ENCODE peak calls at places on chromosomes 6 and 20, in ten cellular contexts. R, W, J, Y, C, N, Z, I, U and E are unnamed samples.

GRCh38 chr6:34447381-34447780 is 18.5 kb upstream of the PACSIN1 start:
- DNase-seq in C (no peak), Y (no peak), R (no peak), W (no peak), J (no peak), N (no peak), I (no peak), U (no peak), Z (no peak), E (no peak)

GRCh38 chr6:134663800-134664535 is 285.9 kb downstream of the ALDH8A1 start:
- DNase-seq in Z (no peak), W (no peak), N (no peak), I (peak), Y (no peak), U (no peak), C (no peak), R (no peak), J (no peak), E (no peak)

GRCh38 chr6:17013701-17014100 is 88.1 kb upstream of the STMND1 start:
- DNase-seq in R (no peak), Z (no peak), J (no peak), U (no peak), I (peak), C (no peak), W (peak), N (peak), Y (peak), E (no peak)

GRCh38 chr20:62192635-62193034 is 9.8 kb downstream of the MTG2 start:
- DNase-seq in I (no peak), Y (no peak), J (no peak), R (no peak), N (no peak), C (no peak), W (no peak), Z (no peak), U (no peak), E (no peak)

GRCh38 chr20:21554985-21555384 is 41.1 kb upstream of the NKX2-2 start:
- DNase-seq in I (no peak), N (no peak), W (no peak), Y (no peak), R (no peak), Z (no peak), U (no peak), J (no peak), C (peak), E (no peak)

GRCh38 chr6:124977067-124977908 is 15.1 kb downstream of the RNF217 start:
- DNase-seq in U (no peak), N (peak), J (no peak), C (no peak), Z (no peak), Y (no peak), W (no peak), I (peak), R (no peak), E (no peak)

GRCh38 chr6:137678451-137678850 is 184.3 kb upstream of the OLIG3 start:
- DNase-seq in J (no peak), N (no peak), R (no peak), Z (no peak), C (no peak), Y (no peak), W (no peak), U (no peak), I (no peak), E (no peak)

GRCh38 chr20:634526-634925 is 18.5 kb downstream of the SRXN1 start:
- DNase-seq in C (peak), Z (no peak), W (no peak), J (no peak), N (no peak), I (no peak), R (no peak), Y (no peak), U (no peak), E (no peak)

GRCh38 chr20:277496-277781 is 13.1 kb downstream of the C20orf96 start:
- DNase-seq in Y (no peak), R (no peak), W (no peak), C (no peak), Z (no peak), U (no peak), J (no peak), I (no peak), N (no peak), E (no peak)

GRCh38 chr6:19354181-19354580 is 483.0 kb upstream of the ID4 start:
- DNase-seq in I (no peak), W (no peak), R (no peak), J (no peak), Z (no peak), U (no peak), N (no peak), Y (peak), C (no peak), E (no peak)

GRCh38 chr6:142446576-142446975 is 144.8 kb downstream of the ADGRG6 start:
- DNase-seq in J (no peak), R (no peak), Z (no peak), I (no peak), U (no peak), N (no peak), Y (no peak), W (no peak), C (no peak), E (no peak)

GRCh38 chr20:32777177-32777956 is 15.2 kb downstream of the DNMT3B start:
- DNase-seq in N (no peak), Y (no peak), Z (no peak), U (no peak), W (no peak), C (no peak), R (no peak), I (no peak), J (no peak), E (no peak)

GRCh38 chr6:125346926-125347563 is 45.3 kb upstream of the HDDC2 start:
- DNase-seq in J (no peak), N (no peak), Y (no peak), C (no peak), I (no peak), Z (no peak), W (no peak), R (no peak), U (no peak), E (no peak)

GRCh38 chr6:126701799-126702198 is 361.9 kb downstream of the CENPW start:
- DNase-seq in N (no peak), I (peak), C (no peak), Y (no peak), R (no peak), W (no peak), J (no peak), U (no peak), Z (no peak), E (no peak)

GRCh38 chr6:73964455-73964854 is 268.5 kb downstream of the CD109 start:
- DNase-seq in U (no peak), J (no peak), Z (no peak), Y (no peak), N (no peak), R (no peak), W (no peak), C (no peak), I (no peak), E (no peak)

GRCh38 chr6:157305676-157306653 is 17.4 kb downstream of the TMEM242 start:
- DNase-seq in J (no peak), Y (no peak), Z (no peak), R (no peak), W (peak), I (no peak), U (no peak), C (no peak), N (no peak), E (no peak)

GRCh38 chr6:106490030-106490429 is 129.5 kb downstream of the CRYBG1 start:
- DNase-seq in W (no peak), I (no peak), R (no peak), Z (no peak), N (peak), J (no peak), Y (no peak), C (no peak), U (no peak), E (no peak)

GRCh38 chr20:53959849-53960585 is 110.4 kb downstream of the BCAS1 start:
- DNase-seq in W (no peak), Z (no peak), U (peak), C (no peak), N (peak), Y (peak), R (no peak), J (no peak), I (peak), E (no peak)

GRCh38 chr6:53524455-53524815 is 20.5 kb downstream of the GCLC start:
- DNase-seq in Y (no peak), C (no peak), Z (no peak), J (no peak), W (peak), N (peak), R (no peak), I (peak), U (peak), E (no peak)

GRCh38 chr6:215335-216034 is 76.8 kb upstream of the DUSP22 start:
- DNase-seq in U (no peak), Y (no peak), J (no peak), Z (no peak), I (no peak), W (peak), C (no peak), R (peak), N (peak), E (no peak)

GRCh38 chr6:41939091-41939847 is 2.3 kb downstream of the CCND3 start:
- DNase-seq in N (no peak), I (peak), W (no peak), Z (no peak), U (no peak), J (no peak), C (peak), Y (no peak), R (no peak), E (peak)

GRCh38 chr6:48835421-48835958 is 627.6 kb downstream of the MMUT start:
- DNase-seq in Y (no peak), N (no peak), I (peak), Z (no peak), R (no peak), J (no peak), W (peak), U (no peak), C (no peak), E (no peak)

GRCh38 chr6:106997392-106998257 is 23.1 kb upstream of the CD24 start:
- DNase-seq in U (peak), Y (peak), I (peak), J (no peak), C (peak), Z (no peak), W (peak), R (no peak), N (peak), E (peak)

GRCh38 chr6:23081701-23082100 is 512.3 kb downstream of the HDGFL1 start:
- DNase-seq in R (no peak), Z (no peak), I (peak), J (no peak), C (no peak), N (no peak), W (no peak), U (no peak), Y (peak), E (peak)

GRCh38 chr6:44110966-44111365 is 16.3 kb downstream of the MRPL14 start:
- DNase-seq in C (no peak), Z (no peak), U (no peak), N (no peak), Y (no peak), J (no peak), W (no peak), R (no peak), I (no peak), E (no peak)

GRCh38 chr6:111623046-111623718 is 17.5 kb upstream of the TRAF3IP2 start:
- DNase-seq in R (no peak), U (no peak), Y (no peak), C (no peak), W (peak), J (no peak), N (peak), Z (no peak), I (no peak), E (no peak)

GRCh38 chr6:56996401-56996800 is 41.5 kb downstream of the BEND6 start:
- DNase-seq in J (no peak), Y (no peak), I (no peak), R (no peak), U (no peak), C (no peak), W (no peak), N (no peak), Z (no peak), E (no peak)

GRCh38 chr20:53767206-53767924 is 173.7 kb upstream of the ZNF217 start:
- DNase-seq in N (no peak), Z (no peak), J (no peak), I (no peak), W (no peak), U (no peak), R (no peak), Y (no peak), C (no peak), E (peak)

GRCh38 chr6:153063936-153064335 is 61.4 kb upstream of the MTRF1L start:
- DNase-seq in R (no peak), Z (no peak), W (no peak), J (no peak), U (no peak), N (no peak), C (no peak), I (no peak), Y (no peak), E (no peak)

GRCh38 chr6:28384143-28384533 is 15.4 kb downstream of the ZSCAN12 start:
- DNase-seq in N (no peak), C (no peak), I (no peak), R (no peak), W (no peak), Z (no peak), J (no peak), Y (no peak), U (no peak), E (no peak)

GRCh38 chr20:9912858-9913434 is 74.1 kb upstream of the PAK5 start:
- DNase-seq in Y (peak), R (peak), Z (no peak), J (peak), U (peak), C (peak), I (peak), W (peak), N (peak), E (peak)

GRCh38 chr6:63839485-63839884 is 203.9 kb downstream of the PHF3 start:
- DNase-seq in W (no peak), Z (no peak), U (no peak), J (no peak), R (no peak), N (peak), Y (peak), C (no peak), I (peak), E (no peak)